ENCODE peak calls at places on chromosomes 13 and 19, in four cellular contexts. One of them, this sample, is unnamed.

GRCh38 chr19:14248578-14249011 is 42.6 kb upstream of the ADGRL1 start:
- DNase-seq in HFF-Myc: no peak
- DNase-seq in heart left ventricle: peak
- DNase-seq in GM10248: peak
- DNase-seq in this sample: no peak

GRCh38 chr19:7013678-7014077 is 7.6 kb downstream of the MBD3L2B start:
- DNase-seq in HFF-Myc: no peak
- DNase-seq in heart left ventricle: no peak
- DNase-seq in GM10248: peak
- DNase-seq in this sample: no peak

GRCh38 chr19:55488986-55489710 is 912 bp downstream of the SSC5D start:
- DNase-seq in HFF-Myc: no peak
- DNase-seq in heart left ventricle: no peak
- DNase-seq in GM10248: no peak
- DNase-seq in this sample: no peak

GRCh38 chr13:84126671-84127171 is 244.4 kb upstream of the SLITRK1 start:
- DNase-seq in HFF-Myc: no peak
- DNase-seq in heart left ventricle: no peak
- DNase-seq in GM10248: no peak
- DNase-seq in this sample: no peak

GRCh38 chr19:23415561-23416191 is 20.4 kb upstream of the ZNF91 start:
- DNase-seq in HFF-Myc: no peak
- DNase-seq in heart left ventricle: peak
- DNase-seq in GM10248: no peak
- DNase-seq in this sample: peak

GRCh38 chr13:24208314-24208713 is 47.8 kb downstream of the SPATA13 start:
- DNase-seq in HFF-Myc: peak
- DNase-seq in heart left ventricle: no peak
- DNase-seq in GM10248: no peak
- DNase-seq in this sample: no peak

GRCh38 chr13:71603255-71603654 is 263.7 kb downstream of the DACH1 start:
- DNase-seq in HFF-Myc: no peak
- DNase-seq in heart left ventricle: no peak
- DNase-seq in GM10248: no peak
- DNase-seq in this sample: no peak

GRCh38 chr19:53019684-53020083 is 6.0 kb downstream of the ERVV-1 start:
- DNase-seq in HFF-Myc: no peak
- DNase-seq in heart left ventricle: no peak
- DNase-seq in GM10248: no peak
- DNase-seq in this sample: no peak

GRCh38 chr13:24654741-24655140 is 25.5 kb upstream of the ATP12A start:
- DNase-seq in HFF-Myc: no peak
- DNase-seq in heart left ventricle: no peak
- DNase-seq in GM10248: no peak
- DNase-seq in this sample: no peak

GRCh38 chr13:30829788-30830637 is 76.1 kb upstream of the MEDAG start:
- DNase-seq in HFF-Myc: no peak
- DNase-seq in heart left ventricle: no peak
- DNase-seq in GM10248: no peak
- DNase-seq in this sample: no peak

GRCh38 chr13:95477187-95477586 is 75.3 kb upstream of the CLDN10 start:
- DNase-seq in HFF-Myc: no peak
- DNase-seq in heart left ventricle: no peak
- DNase-seq in GM10248: no peak
- DNase-seq in this sample: no peak

GRCh38 chr13:98481511-98481951 is 95.4 kb downstream of the STK24 start:
- DNase-seq in HFF-Myc: no peak
- DNase-seq in heart left ventricle: no peak
- DNase-seq in GM10248: no peak
- DNase-seq in this sample: no peak

GRCh38 chr13:33352520-33352919 is 67.0 kb upstream of the STARD13 start:
- DNase-seq in HFF-Myc: no peak
- DNase-seq in heart left ventricle: no peak
- DNase-seq in GM10248: no peak
- DNase-seq in this sample: no peak

GRCh38 chr19:18428173-18428836 is 9.1 kb downstream of the SSBP4 start:
- DNase-seq in HFF-Myc: no peak
- DNase-seq in heart left ventricle: no peak
- DNase-seq in GM10248: no peak
- DNase-seq in this sample: no peak

GRCh38 chr13:49308104-49308875 is 60.6 kb downstream of the CDADC1 start:
- DNase-seq in HFF-Myc: no peak
- DNase-seq in heart left ventricle: peak
- DNase-seq in GM10248: no peak
- DNase-seq in this sample: no peak

GRCh38 chr19:14398563-14398962 is 17.3 kb downstream of the ADGRE5 start:
- DNase-seq in HFF-Myc: no peak
- DNase-seq in heart left ventricle: no peak
- DNase-seq in GM10248: no peak
- DNase-seq in this sample: no peak

GRCh38 chr19:41928221-41928683 is at the start of gene ERFL:
- DNase-seq in HFF-Myc: no peak
- DNase-seq in heart left ventricle: no peak
- DNase-seq in GM10248: no peak
- DNase-seq in this sample: peak

GRCh38 chr13:75541287-75541686 is 3.6 kb upstream of the COMMD6 start:
- DNase-seq in HFF-Myc: no peak
- DNase-seq in heart left ventricle: no peak
- DNase-seq in GM10248: no peak
- DNase-seq in this sample: no peak

GRCh38 chr13:53920916-53921315 is 892.3 kb downstream of the OLFM4 start:
- DNase-seq in HFF-Myc: no peak
- DNase-seq in heart left ventricle: no peak
- DNase-seq in GM10248: no peak
- DNase-seq in this sample: no peak

GRCh38 chr19:43901395-43902390 is 33.4 kb downstream of the ZNF45 start:
- DNase-seq in HFF-Myc: peak
- DNase-seq in heart left ventricle: peak
- DNase-seq in GM10248: peak
- DNase-seq in this sample: peak

GRCh38 chr13:23531446-23531845 is 38.8 kb upstream of the TNFRSF19 start:
- DNase-seq in HFF-Myc: no peak
- DNase-seq in heart left ventricle: no peak
- DNase-seq in GM10248: no peak
- DNase-seq in this sample: no peak

GRCh38 chr19:13171146-13171545 is 20.9 kb downstream of the IER2 start:
- DNase-seq in HFF-Myc: no peak
- DNase-seq in heart left ventricle: no peak
- DNase-seq in GM10248: no peak
- DNase-seq in this sample: no peak

GRCh38 chr19:32227561-32228165 is 117.7 kb upstream of the ZNF507 start:
- DNase-seq in HFF-Myc: no peak
- DNase-seq in heart left ventricle: no peak
- DNase-seq in GM10248: no peak
- DNase-seq in this sample: no peak

GRCh38 chr13:41788552-41788951 is 172.4 kb downstream of the VWA8 start:
- DNase-seq in HFF-Myc: no peak
- DNase-seq in heart left ventricle: no peak
- DNase-seq in GM10248: no peak
- DNase-seq in this sample: no peak

GRCh38 chr19:38718747-38719543 is 25.3 kb downstream of the CAPN12 start:
- DNase-seq in HFF-Myc: no peak
- DNase-seq in heart left ventricle: peak
- DNase-seq in GM10248: no peak
- DNase-seq in this sample: no peak

GRCh38 chr13:88802886-88803285 is 1131.7 kb downstream of the SLITRK5 start:
- DNase-seq in HFF-Myc: no peak
- DNase-seq in heart left ventricle: no peak
- DNase-seq in GM10248: no peak
- DNase-seq in this sample: no peak

GRCh38 chr19:34712606-34713261 is 21.3 kb upstream of the ZNF181 start:
- DNase-seq in HFF-Myc: peak
- DNase-seq in heart left ventricle: peak
- DNase-seq in GM10248: peak
- DNase-seq in this sample: peak

GRCh38 chr13:101178394-101178793 is 237.9 kb downstream of the NALCN start:
- DNase-seq in HFF-Myc: no peak
- DNase-seq in heart left ventricle: no peak
- DNase-seq in GM10248: no peak
- DNase-seq in this sample: no peak

GRCh38 chr13:92224052-92224821 is 825.8 kb downstream of the GPC5 start:
- DNase-seq in HFF-Myc: no peak
- DNase-seq in heart left ventricle: no peak
- DNase-seq in GM10248: no peak
- DNase-seq in this sample: no peak

GRCh38 chr13:97317933-97318332 is 95.8 kb downstream of the MBNL2 start:
- DNase-seq in HFF-Myc: no peak
- DNase-seq in heart left ventricle: no peak
- DNase-seq in GM10248: no peak
- DNase-seq in this sample: no peak

GRCh38 chr19:3360494-3361383 is 5.6 kb upstream of the NFIC start:
- DNase-seq in HFF-Myc: no peak
- DNase-seq in heart left ventricle: peak
- DNase-seq in GM10248: peak
- DNase-seq in this sample: peak
- TF ChIP-seq CTCF in HFF-Myc: peak
- TF ChIP-seq CTCF in heart left ventricle: peak
- TF ChIP-seq CTCF in GM10248: peak
- TF ChIP-seq CTCF in this sample: no peak

GRCh38 chr13:113758651-113759524 is at the start of gene TMEM255B:
- DNase-seq in HFF-Myc: no peak
- DNase-seq in heart left ventricle: peak
- DNase-seq in GM10248: peak
- DNase-seq in this sample: peak
- TF ChIP-seq CTCF in HFF-Myc: no peak
- TF ChIP-seq CTCF in heart left ventricle: peak
- TF ChIP-seq CTCF in GM10248: no peak
- TF ChIP-seq CTCF in this sample: no peak

DNA sequence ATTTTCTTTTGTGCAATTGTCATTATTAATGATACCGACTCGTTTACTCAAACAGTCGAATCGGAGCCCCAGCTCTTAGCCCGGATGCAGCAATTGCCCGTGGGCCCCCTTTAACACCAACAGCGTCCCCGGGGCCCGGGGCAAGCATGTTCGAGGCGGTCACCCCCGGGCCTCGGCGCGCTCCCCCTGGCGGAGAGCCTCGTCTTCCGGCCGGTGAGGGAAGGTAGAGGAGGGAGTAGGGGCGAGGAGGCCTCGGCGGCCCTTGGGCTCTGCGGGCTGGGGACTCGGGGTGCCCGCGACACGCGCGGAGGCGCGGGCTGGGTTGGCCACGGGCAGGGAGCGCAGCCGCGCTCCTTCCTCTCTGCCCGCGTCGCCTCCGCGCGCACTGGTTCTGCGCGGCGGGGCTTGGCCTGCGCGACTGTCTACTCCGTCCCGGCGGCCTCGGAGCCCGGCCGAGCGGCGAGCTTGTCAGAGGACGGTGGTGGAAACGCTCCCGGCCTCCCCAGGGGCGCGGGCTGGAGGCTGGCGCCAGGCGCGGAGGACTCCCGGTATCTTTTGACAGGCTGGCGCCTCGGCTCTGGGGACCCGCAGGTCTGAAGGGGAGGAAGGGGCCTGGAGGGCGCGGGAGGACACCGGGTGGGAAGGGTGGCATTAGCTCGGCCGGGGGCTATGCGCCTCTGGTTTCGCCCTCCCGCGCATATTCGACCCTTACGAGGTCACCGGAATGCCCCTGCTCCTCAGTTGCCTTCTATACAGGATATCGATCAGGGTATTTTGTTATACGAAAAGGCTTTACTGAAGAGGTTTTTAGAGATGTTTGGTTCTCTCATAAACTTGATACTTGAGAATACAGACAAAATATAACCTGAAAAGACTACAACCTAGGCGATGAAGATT is 1.5 kb downstream of the BIVM start:
- DNase-seq in HFF-Myc: peak
- DNase-seq in heart left ventricle: peak
- DNase-seq in GM10248: peak
- DNase-seq in this sample: peak
- TF ChIP-seq CTCF in HFF-Myc: peak
- TF ChIP-seq CTCF in heart left ventricle: peak
- TF ChIP-seq CTCF in GM10248: peak
- TF ChIP-seq CTCF in this sample: peak

DNA sequence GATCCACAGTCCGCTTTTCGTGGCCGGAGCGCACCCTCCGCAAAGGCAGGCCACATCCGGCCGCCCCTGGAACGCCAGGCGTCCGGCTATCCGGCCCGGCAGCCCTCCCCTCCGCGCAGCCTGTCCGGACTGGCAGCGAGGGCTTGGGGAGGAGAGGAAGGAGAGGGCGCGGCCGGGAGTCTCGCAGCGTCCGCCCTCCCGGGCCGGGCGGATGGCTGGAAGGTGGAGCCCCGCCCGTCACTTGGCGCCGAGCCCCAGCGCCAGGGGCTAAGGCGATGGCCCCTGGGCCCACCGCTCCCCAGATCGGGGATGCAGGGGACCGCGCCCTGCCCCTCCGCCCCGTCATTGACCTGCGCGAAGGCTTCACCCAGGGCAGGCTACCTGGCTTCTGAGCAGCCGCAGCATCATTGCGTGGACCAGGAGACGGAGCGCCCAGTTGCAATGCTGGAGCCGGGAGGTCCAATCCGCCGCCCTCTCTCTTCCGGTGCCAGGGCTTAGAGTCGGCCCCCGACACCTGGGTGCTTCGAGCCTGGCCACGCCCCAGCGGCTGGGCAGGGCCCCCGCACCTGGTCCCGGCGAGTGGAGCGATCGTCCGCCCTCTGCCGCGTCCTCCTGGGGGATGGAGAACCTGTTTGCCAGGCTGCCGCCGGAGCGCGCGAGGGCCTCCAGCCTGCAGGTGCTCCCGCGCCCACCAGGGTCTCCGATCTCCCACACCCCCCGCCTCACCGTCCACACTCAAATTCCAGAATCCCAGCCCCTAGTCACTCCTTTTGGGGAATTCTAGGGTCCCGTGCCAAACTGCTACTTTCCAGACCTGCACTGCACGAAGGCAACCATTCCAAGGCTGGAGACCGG is at the start of gene FUT1:
- DNase-seq in HFF-Myc: no peak
- DNase-seq in heart left ventricle: peak
- DNase-seq in GM10248: no peak
- DNase-seq in this sample: peak
- TF ChIP-seq CTCF in HFF-Myc: no peak
- TF ChIP-seq CTCF in heart left ventricle: no peak
- TF ChIP-seq CTCF in GM10248: no peak
- TF ChIP-seq CTCF in this sample: no peak

GRCh38 chr19:843180-843835 is 2.5 kb downstream of the PRTN3 start:
- DNase-seq in HFF-Myc: no peak
- DNase-seq in heart left ventricle: no peak
- DNase-seq in GM10248: no peak
- DNase-seq in this sample: no peak
- TF ChIP-seq CTCF in HFF-Myc: no peak
- TF ChIP-seq CTCF in heart left ventricle: no peak
- TF ChIP-seq CTCF in GM10248: no peak
- TF ChIP-seq CTCF in this sample: no peak

GRCh38 chr13:66689628-66690027 is 540.5 kb downstream of the PCDH9 start:
- DNase-seq in HFF-Myc: no peak
- DNase-seq in heart left ventricle: no peak
- DNase-seq in GM10248: no peak
- DNase-seq in this sample: no peak
- TF ChIP-seq CTCF in HFF-Myc: no peak
- TF ChIP-seq CTCF in heart left ventricle: peak
- TF ChIP-seq CTCF in GM10248: no peak
- TF ChIP-seq CTCF in this sample: no peak

This sample was measured in GM20000.